ENCODE peak calls at places on chromosomes 16 and 17, in five cellular contexts. One of them, this sample, is unnamed.

GRCh38 chr16:7132465-7132864 is 200.2 kb upstream of the RBFOX1 start:
- DNase-seq in cardiac fibroblast: no peak
- DNase-seq in Ammon's horn: no peak
- DNase-seq in EL: no peak
- DNase-seq in stimulated activated CD4-positive, alpha-beta T cell treated with anti-CD3 and anti-CD28 coated beads, TNF-alpha, amount 100 ng/mL, for 48 hours: no peak
- DNase-seq in this sample: no peak

GRCh38 chr16:48176635-48177408 is 21.0 kb upstream of the ABCC12 start:
- DNase-seq in cardiac fibroblast: no peak
- DNase-seq in stimulated activated CD4-positive, alpha-beta T cell treated with anti-CD3 and anti-CD28 coated beads, TNF-alpha, amount 100 ng/mL, for 48 hours: no peak
- DNase-seq in Ammon's horn: no peak
- DNase-seq in EL: no peak
- DNase-seq in this sample: no peak

GRCh38 chr17:42429726-42430464 is 6.8 kb upstream of the CAVIN1 start:
- DNase-seq in stimulated activated CD4-positive, alpha-beta T cell treated with anti-CD3 and anti-CD28 coated beads, TNF-alpha, amount 100 ng/mL, for 48 hours: no peak
- DNase-seq in Ammon's horn: no peak
- DNase-seq in EL: no peak
- DNase-seq in cardiac fibroblast: no peak
- DNase-seq in this sample: no peak

GRCh38 chr17:2057714-2058520 is 3.0 kb downstream of the HIC1 start:
- DNase-seq in stimulated activated CD4-positive, alpha-beta T cell treated with anti-CD3 and anti-CD28 coated beads, TNF-alpha, amount 100 ng/mL, for 48 hours: no peak
- DNase-seq in cardiac fibroblast: peak
- DNase-seq in Ammon's horn: no peak
- DNase-seq in EL: no peak
- DNase-seq in this sample: no peak

GRCh38 chr17:43211480-43212402 is at the start of gene TMEM106A:
- DNase-seq in Ammon's horn: peak
- DNase-seq in EL: peak
- DNase-seq in stimulated activated CD4-positive, alpha-beta T cell treated with anti-CD3 and anti-CD28 coated beads, TNF-alpha, amount 100 ng/mL, for 48 hours: peak
- DNase-seq in cardiac fibroblast: peak
- DNase-seq in this sample: peak

GRCh38 chr16:87575027-87575804 is 27.1 kb upstream of the JPH3 start:
- DNase-seq in EL: no peak
- DNase-seq in Ammon's horn: no peak
- DNase-seq in stimulated activated CD4-positive, alpha-beta T cell treated with anti-CD3 and anti-CD28 coated beads, TNF-alpha, amount 100 ng/mL, for 48 hours: no peak
- DNase-seq in cardiac fibroblast: peak
- DNase-seq in this sample: no peak

GRCh38 chr16:73846292-73846849 is 450.2 kb upstream of the PSMD7 start:
- DNase-seq in EL: no peak
- DNase-seq in cardiac fibroblast: no peak
- DNase-seq in Ammon's horn: peak
- DNase-seq in stimulated activated CD4-positive, alpha-beta T cell treated with anti-CD3 and anti-CD28 coated beads, TNF-alpha, amount 100 ng/mL, for 48 hours: no peak
- DNase-seq in this sample: no peak

GRCh38 chr16:28181557-28181914 is 30.2 kb downstream of the XPO6 start:
- DNase-seq in Ammon's horn: no peak
- DNase-seq in cardiac fibroblast: peak
- DNase-seq in EL: peak
- DNase-seq in stimulated activated CD4-positive, alpha-beta T cell treated with anti-CD3 and anti-CD28 coated beads, TNF-alpha, amount 100 ng/mL, for 48 hours: no peak
- DNase-seq in this sample: peak

GRCh38 chr17:15384142-15384803 is 42.9 kb upstream of the TEKT3 start:
- DNase-seq in EL: peak
- DNase-seq in Ammon's horn: peak
- DNase-seq in stimulated activated CD4-positive, alpha-beta T cell treated with anti-CD3 and anti-CD28 coated beads, TNF-alpha, amount 100 ng/mL, for 48 hours: no peak
- DNase-seq in cardiac fibroblast: peak
- DNase-seq in this sample: no peak

GRCh38 chr17:19654901-19655300 is 6.3 kb downstream of the ALDH3A2 start:
- DNase-seq in Ammon's horn: no peak
- DNase-seq in cardiac fibroblast: no peak
- DNase-seq in stimulated activated CD4-positive, alpha-beta T cell treated with anti-CD3 and anti-CD28 coated beads, TNF-alpha, amount 100 ng/mL, for 48 hours: no peak
- DNase-seq in EL: no peak
- DNase-seq in this sample: no peak

GRCh38 chr16:24737391-24737871 is 8.0 kb downstream of the TNRC6A start:
- DNase-seq in Ammon's horn: peak
- DNase-seq in cardiac fibroblast: peak
- DNase-seq in stimulated activated CD4-positive, alpha-beta T cell treated with anti-CD3 and anti-CD28 coated beads, TNF-alpha, amount 100 ng/mL, for 48 hours: no peak
- DNase-seq in EL: peak
- DNase-seq in this sample: peak

GRCh38 chr17:35915153-35915969 is 15.2 kb downstream of the RDM1 start:
- DNase-seq in stimulated activated CD4-positive, alpha-beta T cell treated with anti-CD3 and anti-CD28 coated beads, TNF-alpha, amount 100 ng/mL, for 48 hours: no peak
- DNase-seq in EL: no peak
- DNase-seq in cardiac fibroblast: no peak
- DNase-seq in Ammon's horn: peak
- DNase-seq in this sample: peak

GRCh38 chr17:35423761-35424160 is 8.5 kb downstream of the SLFN12 start:
- DNase-seq in stimulated activated CD4-positive, alpha-beta T cell treated with anti-CD3 and anti-CD28 coated beads, TNF-alpha, amount 100 ng/mL, for 48 hours: no peak
- DNase-seq in Ammon's horn: no peak
- DNase-seq in EL: peak
- DNase-seq in cardiac fibroblast: peak
- DNase-seq in this sample: peak

GRCh38 chr16:81445143-81445922 is 725 bp downstream of the CMIP start:
- DNase-seq in stimulated activated CD4-positive, alpha-beta T cell treated with anti-CD3 and anti-CD28 coated beads, TNF-alpha, amount 100 ng/mL, for 48 hours: no peak
- DNase-seq in cardiac fibroblast: no peak
- DNase-seq in EL: peak
- DNase-seq in Ammon's horn: peak
- DNase-seq in this sample: peak

GRCh38 chr16:10494343-10495030 is 85.9 kb downstream of the EMP2 start:
- DNase-seq in stimulated activated CD4-positive, alpha-beta T cell treated with anti-CD3 and anti-CD28 coated beads, TNF-alpha, amount 100 ng/mL, for 48 hours: no peak
- DNase-seq in EL: no peak
- DNase-seq in cardiac fibroblast: no peak
- DNase-seq in Ammon's horn: no peak
- DNase-seq in this sample: no peak

GRCh38 chr17:64115871-64116534 is 13.9 kb downstream of the ERN1 start:
- DNase-seq in Ammon's horn: no peak
- DNase-seq in EL: peak
- DNase-seq in stimulated activated CD4-positive, alpha-beta T cell treated with anti-CD3 and anti-CD28 coated beads, TNF-alpha, amount 100 ng/mL, for 48 hours: no peak
- DNase-seq in cardiac fibroblast: peak
- DNase-seq in this sample: peak

GRCh38 chr17:69606142-69606800 is 191.8 kb downstream of the MAP2K6 start:
- DNase-seq in Ammon's horn: no peak
- DNase-seq in EL: no peak
- DNase-seq in cardiac fibroblast: no peak
- DNase-seq in stimulated activated CD4-positive, alpha-beta T cell treated with anti-CD3 and anti-CD28 coated beads, TNF-alpha, amount 100 ng/mL, for 48 hours: no peak
- DNase-seq in this sample: no peak

GRCh38 chr17:75819116-75819515 is 25.1 kb downstream of the UNC13D start:
- DNase-seq in cardiac fibroblast: no peak
- DNase-seq in Ammon's horn: no peak
- DNase-seq in EL: no peak
- DNase-seq in stimulated activated CD4-positive, alpha-beta T cell treated with anti-CD3 and anti-CD28 coated beads, TNF-alpha, amount 100 ng/mL, for 48 hours: no peak
- DNase-seq in this sample: peak

GRCh38 chr17:74337834-74338500 is 11.9 kb downstream of the KIF19 start:
- DNase-seq in stimulated activated CD4-positive, alpha-beta T cell treated with anti-CD3 and anti-CD28 coated beads, TNF-alpha, amount 100 ng/mL, for 48 hours: no peak
- DNase-seq in EL: no peak
- DNase-seq in Ammon's horn: peak
- DNase-seq in cardiac fibroblast: no peak
- DNase-seq in this sample: no peak

GRCh38 chr16:84791501-84791900 is 28.3 kb upstream of the CRISPLD2 start:
- DNase-seq in Ammon's horn: no peak
- DNase-seq in cardiac fibroblast: no peak
- DNase-seq in EL: no peak
- DNase-seq in stimulated activated CD4-positive, alpha-beta T cell treated with anti-CD3 and anti-CD28 coated beads, TNF-alpha, amount 100 ng/mL, for 48 hours: no peak
- DNase-seq in this sample: no peak

GRCh38 chr16:2246301-2246885 is 5.0 kb downstream of the ECI1 start:
- DNase-seq in Ammon's horn: no peak
- DNase-seq in stimulated activated CD4-positive, alpha-beta T cell treated with anti-CD3 and anti-CD28 coated beads, TNF-alpha, amount 100 ng/mL, for 48 hours: no peak
- DNase-seq in EL: no peak
- DNase-seq in cardiac fibroblast: no peak
- DNase-seq in this sample: no peak

GRCh38 chr16:4957420-4957719 is 760 bp upstream of the SEC14L5 start:
- DNase-seq in EL: no peak
- DNase-seq in cardiac fibroblast: no peak
- DNase-seq in Ammon's horn: no peak
- DNase-seq in stimulated activated CD4-positive, alpha-beta T cell treated with anti-CD3 and anti-CD28 coated beads, TNF-alpha, amount 100 ng/mL, for 48 hours: no peak
- DNase-seq in this sample: no peak

GRCh38 chr17:21301593-21302550 is 17.4 kb downstream of the MAP2K3 start:
- DNase-seq in Ammon's horn: no peak
- DNase-seq in cardiac fibroblast: no peak
- DNase-seq in stimulated activated CD4-positive, alpha-beta T cell treated with anti-CD3 and anti-CD28 coated beads, TNF-alpha, amount 100 ng/mL, for 48 hours: no peak
- DNase-seq in EL: no peak
- DNase-seq in this sample: no peak

GRCh38 chr16:3065069-3065741 is at the start of gene IL32:
- DNase-seq in Ammon's horn: no peak
- DNase-seq in EL: peak
- DNase-seq in cardiac fibroblast: peak
- DNase-seq in stimulated activated CD4-positive, alpha-beta T cell treated with anti-CD3 and anti-CD28 coated beads, TNF-alpha, amount 100 ng/mL, for 48 hours: peak
- DNase-seq in this sample: peak

GRCh38 chr17:40178021-40178601 is 841 bp downstream of the RAPGEFL1 start:
- DNase-seq in EL: no peak
- DNase-seq in stimulated activated CD4-positive, alpha-beta T cell treated with anti-CD3 and anti-CD28 coated beads, TNF-alpha, amount 100 ng/mL, for 48 hours: no peak
- DNase-seq in Ammon's horn: no peak
- DNase-seq in cardiac fibroblast: no peak
- DNase-seq in this sample: no peak

GRCh38 chr16:8905168-8905762 is 23.1 kb downstream of the LITAFD start:
- DNase-seq in cardiac fibroblast: peak
- DNase-seq in Ammon's horn: no peak
- DNase-seq in stimulated activated CD4-positive, alpha-beta T cell treated with anti-CD3 and anti-CD28 coated beads, TNF-alpha, amount 100 ng/mL, for 48 hours: no peak
- DNase-seq in EL: no peak
- DNase-seq in this sample: peak

GRCh38 chr16:87216148-87216823 is 100.9 kb downstream of the C16orf95 start:
- DNase-seq in Ammon's horn: peak
- DNase-seq in stimulated activated CD4-positive, alpha-beta T cell treated with anti-CD3 and anti-CD28 coated beads, TNF-alpha, amount 100 ng/mL, for 48 hours: no peak
- DNase-seq in EL: peak
- DNase-seq in cardiac fibroblast: no peak
- DNase-seq in this sample: no peak

GRCh38 chr17:66952031-66952524 is 12.4 kb upstream of the CACNG4 start:
- DNase-seq in stimulated activated CD4-positive, alpha-beta T cell treated with anti-CD3 and anti-CD28 coated beads, TNF-alpha, amount 100 ng/mL, for 48 hours: no peak
- DNase-seq in Ammon's horn: no peak
- DNase-seq in cardiac fibroblast: peak
- DNase-seq in EL: peak
- DNase-seq in this sample: peak

GRCh38 chr17:77372444-77373297 is 231.9 kb downstream of the SEC14L1 start:
- DNase-seq in EL: peak
- DNase-seq in Ammon's horn: no peak
- DNase-seq in stimulated activated CD4-positive, alpha-beta T cell treated with anti-CD3 and anti-CD28 coated beads, TNF-alpha, amount 100 ng/mL, for 48 hours: no peak
- DNase-seq in cardiac fibroblast: peak
- DNase-seq in this sample: peak

GRCh38 chr16:31869511-31870201 is 4.0 kb upstream of the ZNF267 start:
- DNase-seq in Ammon's horn: peak
- DNase-seq in stimulated activated CD4-positive, alpha-beta T cell treated with anti-CD3 and anti-CD28 coated beads, TNF-alpha, amount 100 ng/mL, for 48 hours: peak
- DNase-seq in EL: peak
- DNase-seq in cardiac fibroblast: peak
- DNase-seq in this sample: peak

GRCh38 chr16:86928517-86929148 is 350.3 kb downstream of the FOXL1 start:
- DNase-seq in stimulated activated CD4-positive, alpha-beta T cell treated with anti-CD3 and anti-CD28 coated beads, TNF-alpha, amount 100 ng/mL, for 48 hours: no peak
- DNase-seq in Ammon's horn: no peak
- DNase-seq in cardiac fibroblast: no peak
- DNase-seq in EL: no peak
- DNase-seq in this sample: no peak

GRCh38 chr16:82671743-82672142 is 45.0 kb downstream of the CDH13 start:
- DNase-seq in EL: no peak
- DNase-seq in cardiac fibroblast: no peak
- DNase-seq in Ammon's horn: no peak
- DNase-seq in stimulated activated CD4-positive, alpha-beta T cell treated with anti-CD3 and anti-CD28 coated beads, TNF-alpha, amount 100 ng/mL, for 48 hours: no peak
- DNase-seq in this sample: no peak

GRCh38 chr16:12760819-12761611 is 42.7 kb downstream of the CPPED1 start:
- DNase-seq in EL: no peak
- DNase-seq in cardiac fibroblast: no peak
- DNase-seq in stimulated activated CD4-positive, alpha-beta T cell treated with anti-CD3 and anti-CD28 coated beads, TNF-alpha, amount 100 ng/mL, for 48 hours: no peak
- DNase-seq in Ammon's horn: no peak
- DNase-seq in this sample: no peak

GRCh38 chr16:48446534-48446920 is 61.3 kb upstream of the SIAH1 start:
- DNase-seq in EL: no peak
- DNase-seq in stimulated activated CD4-positive, alpha-beta T cell treated with anti-CD3 and anti-CD28 coated beads, TNF-alpha, amount 100 ng/mL, for 48 hours: no peak
- DNase-seq in cardiac fibroblast: no peak
- DNase-seq in Ammon's horn: no peak
- DNase-seq in this sample: no peak

GRCh38 chr17:7132511-7133094 is 18.0 kb upstream of the ASGR2 start:
- DNase-seq in Ammon's horn: no peak
- DNase-seq in stimulated activated CD4-positive, alpha-beta T cell treated with anti-CD3 and anti-CD28 coated beads, TNF-alpha, amount 100 ng/mL, for 48 hours: peak
- DNase-seq in cardiac fibroblast: peak
- DNase-seq in EL: no peak
- DNase-seq in this sample: no peak

GRCh38 chr17:45320349-45320930 is 3.6 kb upstream of the MAP3K14 start:
- DNase-seq in stimulated activated CD4-positive, alpha-beta T cell treated with anti-CD3 and anti-CD28 coated beads, TNF-alpha, amount 100 ng/mL, for 48 hours: no peak
- DNase-seq in Ammon's horn: no peak
- DNase-seq in cardiac fibroblast: peak
- DNase-seq in EL: peak
- DNase-seq in this sample: no peak

This sample was measured in epithelial cell of esophagus.